ENCODE peak calls at places on chromosome 15, in eight cellular contexts. One of them, this sample, is unnamed.

GRCh38 chr15:84633311-84634227 is 20.5 kb downstream of the WDR73 start:
- DNase-seq in NCI-H1092: peak
- DNase-seq in amniotic stem cell: peak
- DNase-seq in hippocampal formation: peak
- DNase-seq in mammary epithelial cell: peak
- DNase-seq in T-helper 2 cell: peak
- DNase-seq in KBM-7: peak
- DNase-seq in sigmoid colon: peak
- DNase-seq in this sample: peak

GRCh38 chr15:42729409-42729808 is 7.5 kb downstream of the CDAN1 start:
- DNase-seq in NCI-H1092: no peak
- DNase-seq in amniotic stem cell: no peak
- DNase-seq in hippocampal formation: no peak
- DNase-seq in mammary epithelial cell: no peak
- DNase-seq in T-helper 2 cell: no peak
- DNase-seq in KBM-7: no peak
- DNase-seq in sigmoid colon: no peak
- DNase-seq in this sample: no peak

GRCh38 chr15:71434774-71435173 is 319.5 kb downstream of the THSD4 start:
- DNase-seq in NCI-H1092: no peak
- DNase-seq in amniotic stem cell: no peak
- DNase-seq in hippocampal formation: no peak
- DNase-seq in mammary epithelial cell: no peak
- DNase-seq in T-helper 2 cell: no peak
- DNase-seq in KBM-7: no peak
- DNase-seq in sigmoid colon: no peak
- DNase-seq in this sample: no peak

GRCh38 chr15:80691575-80691974 is 3.5 kb upstream of the ABHD17C start:
- DNase-seq in NCI-H1092: no peak
- DNase-seq in amniotic stem cell: no peak
- DNase-seq in hippocampal formation: no peak
- DNase-seq in mammary epithelial cell: no peak
- DNase-seq in T-helper 2 cell: no peak
- DNase-seq in KBM-7: no peak
- DNase-seq in sigmoid colon: no peak
- DNase-seq in this sample: no peak

GRCh38 chr15:73941871-73942635 is 15.8 kb downstream of the LOXL1 start:
- DNase-seq in NCI-H1092: no peak
- DNase-seq in amniotic stem cell: no peak
- DNase-seq in hippocampal formation: no peak
- DNase-seq in mammary epithelial cell: no peak
- DNase-seq in T-helper 2 cell: no peak
- DNase-seq in KBM-7: no peak
- DNase-seq in sigmoid colon: peak
- DNase-seq in this sample: no peak

GRCh38 chr15:67026171-67026967 is 39.0 kb upstream of the SMAD3 start:
- DNase-seq in NCI-H1092: no peak
- DNase-seq in amniotic stem cell: no peak
- DNase-seq in hippocampal formation: no peak
- DNase-seq in mammary epithelial cell: no peak
- DNase-seq in T-helper 2 cell: no peak
- DNase-seq in KBM-7: no peak
- DNase-seq in sigmoid colon: peak
- DNase-seq in this sample: no peak

GRCh38 chr15:84749111-84749991 is 959 bp downstream of the ZNF592 start:
- DNase-seq in NCI-H1092: no peak
- DNase-seq in amniotic stem cell: no peak
- DNase-seq in hippocampal formation: no peak
- DNase-seq in mammary epithelial cell: peak
- DNase-seq in T-helper 2 cell: peak
- DNase-seq in KBM-7: peak
- DNase-seq in sigmoid colon: peak
- DNase-seq in this sample: no peak

GRCh38 chr15:71788646-71789579 is 21.4 kb upstream of the NR2E3 start:
- DNase-seq in NCI-H1092: no peak
- DNase-seq in amniotic stem cell: no peak
- DNase-seq in hippocampal formation: no peak
- DNase-seq in mammary epithelial cell: no peak
- DNase-seq in T-helper 2 cell: no peak
- DNase-seq in KBM-7: no peak
- DNase-seq in sigmoid colon: no peak
- DNase-seq in this sample: no peak

GRCh38 chr15:77749998-77750540 is 117.4 kb upstream of the LINGO1 start:
- DNase-seq in NCI-H1092: no peak
- DNase-seq in amniotic stem cell: no peak
- DNase-seq in hippocampal formation: no peak
- DNase-seq in mammary epithelial cell: no peak
- DNase-seq in T-helper 2 cell: no peak
- DNase-seq in KBM-7: no peak
- DNase-seq in sigmoid colon: no peak
- DNase-seq in this sample: no peak

This sample was measured in activated T-helper 9 cell treated with anti-CD3 and anti-CD28 coated beads, Interleukin-2, amount 50 U/mL, for 16 hours.